ENCODE peak calls at places on chromosome 1, in five cellular contexts. One of them, this sample, is unnamed.

GRCh38 chr1:177306981-177307380 is 136.2 kb downstream of the BRINP2 start:
- DNase-seq in choroid plexus epithelial cell: no peak
- DNase-seq in activated CD8-positive, alpha-beta T cell treated with anti-CD3 and anti-CD28 coated beads for 36 hours: no peak
- DNase-seq in AG04449: no peak
- DNase-seq in WTC11: no peak
- DNase-seq in this sample: no peak

GRCh38 chr1:170657275-170657853 is 6.6 kb upstream of the PRRX1 start:
- DNase-seq in activated CD8-positive, alpha-beta T cell treated with anti-CD3 and anti-CD28 coated beads for 36 hours: no peak
- DNase-seq in WTC11: no peak
- DNase-seq in AG04449: no peak
- DNase-seq in choroid plexus epithelial cell: no peak
- DNase-seq in this sample: no peak

GRCh38 chr1:244218220-244218619 is 167.1 kb downstream of the ZBTB18 start:
- DNase-seq in WTC11: no peak
- DNase-seq in AG04449: no peak
- DNase-seq in activated CD8-positive, alpha-beta T cell treated with anti-CD3 and anti-CD28 coated beads for 36 hours: no peak
- DNase-seq in choroid plexus epithelial cell: no peak
- DNase-seq in this sample: no peak

GRCh38 chr1:88867743-88868521 is 23.4 kb downstream of the GTF2B start:
- DNase-seq in choroid plexus epithelial cell: peak
- DNase-seq in WTC11: no peak
- DNase-seq in AG04449: peak
- DNase-seq in activated CD8-positive, alpha-beta T cell treated with anti-CD3 and anti-CD28 coated beads for 36 hours: no peak
- DNase-seq in this sample: peak

GRCh38 chr1:157155658-157156057 is 17.5 kb upstream of the ETV3 start:
- DNase-seq in activated CD8-positive, alpha-beta T cell treated with anti-CD3 and anti-CD28 coated beads for 36 hours: no peak
- DNase-seq in AG04449: no peak
- DNase-seq in WTC11: peak
- DNase-seq in choroid plexus epithelial cell: peak
- DNase-seq in this sample: no peak

GRCh38 chr1:42456754-42457089 is 379 bp downstream of the PPCS start:
- DNase-seq in activated CD8-positive, alpha-beta T cell treated with anti-CD3 and anti-CD28 coated beads for 36 hours: peak
- DNase-seq in AG04449: no peak
- DNase-seq in choroid plexus epithelial cell: peak
- DNase-seq in WTC11: no peak
- DNase-seq in this sample: no peak

GRCh38 chr1:234409328-234409727 is 36.1 kb downstream of the COA6 start:
- DNase-seq in WTC11: no peak
- DNase-seq in choroid plexus epithelial cell: peak
- DNase-seq in activated CD8-positive, alpha-beta T cell treated with anti-CD3 and anti-CD28 coated beads for 36 hours: no peak
- DNase-seq in AG04449: no peak
- DNase-seq in this sample: no peak

GRCh38 chr1:185969524-185969991 is 235.4 kb downstream of the HMCN1 start:
- DNase-seq in activated CD8-positive, alpha-beta T cell treated with anti-CD3 and anti-CD28 coated beads for 36 hours: no peak
- DNase-seq in WTC11: no peak
- DNase-seq in AG04449: no peak
- DNase-seq in choroid plexus epithelial cell: no peak
- DNase-seq in this sample: no peak

GRCh38 chr1:228154021-228154684 is 4.4 kb downstream of the GJC2 start:
- DNase-seq in choroid plexus epithelial cell: no peak
- DNase-seq in AG04449: no peak
- DNase-seq in activated CD8-positive, alpha-beta T cell treated with anti-CD3 and anti-CD28 coated beads for 36 hours: no peak
- DNase-seq in WTC11: peak
- DNase-seq in this sample: no peak

GRCh38 chr1:16181887-16182719 is 26.2 kb upstream of the EPHA2 start:
- DNase-seq in activated CD8-positive, alpha-beta T cell treated with anti-CD3 and anti-CD28 coated beads for 36 hours: no peak
- DNase-seq in AG04449: peak
- DNase-seq in choroid plexus epithelial cell: peak
- DNase-seq in WTC11: peak
- DNase-seq in this sample: peak

GRCh38 chr1:63968663-63969460 is 195.0 kb downstream of the ROR1 start:
- DNase-seq in WTC11: no peak
- DNase-seq in activated CD8-positive, alpha-beta T cell treated with anti-CD3 and anti-CD28 coated beads for 36 hours: no peak
- DNase-seq in AG04449: no peak
- DNase-seq in choroid plexus epithelial cell: peak
- DNase-seq in this sample: peak

GRCh38 chr1:212686591-212686990 is 13.0 kb downstream of the BATF3 start:
- DNase-seq in WTC11: no peak
- DNase-seq in AG04449: no peak
- DNase-seq in activated CD8-positive, alpha-beta T cell treated with anti-CD3 and anti-CD28 coated beads for 36 hours: no peak
- DNase-seq in choroid plexus epithelial cell: no peak
- DNase-seq in this sample: no peak

GRCh38 chr1:41361495-41362356 is 492 bp downstream of the FOXO6 start:
- DNase-seq in activated CD8-positive, alpha-beta T cell treated with anti-CD3 and anti-CD28 coated beads for 36 hours: peak
- DNase-seq in choroid plexus epithelial cell: no peak
- DNase-seq in AG04449: no peak
- DNase-seq in WTC11: peak
- DNase-seq in this sample: no peak

GRCh38 chr1:226974544-226975258 is 34.6 kb downstream of the COQ8A start:
- DNase-seq in WTC11: no peak
- DNase-seq in choroid plexus epithelial cell: no peak
- DNase-seq in activated CD8-positive, alpha-beta T cell treated with anti-CD3 and anti-CD28 coated beads for 36 hours: no peak
- DNase-seq in AG04449: no peak
- DNase-seq in this sample: no peak

GRCh38 chr1:228004331-228004871 is 2.4 kb upstream of the WNT3A start:
- DNase-seq in choroid plexus epithelial cell: peak
- DNase-seq in AG04449: no peak
- DNase-seq in WTC11: peak
- DNase-seq in activated CD8-positive, alpha-beta T cell treated with anti-CD3 and anti-CD28 coated beads for 36 hours: peak
- DNase-seq in this sample: no peak

GRCh38 chr1:67683736-67684525 is 1.1 kb upstream of the GADD45A start:
- DNase-seq in AG04449: no peak
- DNase-seq in WTC11: no peak
- DNase-seq in activated CD8-positive, alpha-beta T cell treated with anti-CD3 and anti-CD28 coated beads for 36 hours: peak
- DNase-seq in choroid plexus epithelial cell: no peak
- DNase-seq in this sample: no peak

GRCh38 chr1:232306269-232306911 is 323.5 kb downstream of the SIPA1L2 start:
- DNase-seq in WTC11: peak
- DNase-seq in AG04449: no peak
- DNase-seq in activated CD8-positive, alpha-beta T cell treated with anti-CD3 and anti-CD28 coated beads for 36 hours: no peak
- DNase-seq in choroid plexus epithelial cell: peak
- DNase-seq in this sample: no peak

GRCh38 chr1:237171564-237172485 is 129.8 kb downstream of the RYR2 start:
- DNase-seq in choroid plexus epithelial cell: no peak
- DNase-seq in WTC11: no peak
- DNase-seq in activated CD8-positive, alpha-beta T cell treated with anti-CD3 and anti-CD28 coated beads for 36 hours: no peak
- DNase-seq in AG04449: no peak
- DNase-seq in this sample: no peak

GRCh38 chr1:215146252-215146975 is 63.9 kb downstream of the KCNK2 start:
- DNase-seq in activated CD8-positive, alpha-beta T cell treated with anti-CD3 and anti-CD28 coated beads for 36 hours: peak
- DNase-seq in AG04449: no peak
- DNase-seq in choroid plexus epithelial cell: peak
- DNase-seq in WTC11: peak
- DNase-seq in this sample: no peak
- TF ChIP-seq CTCF in activated CD8-positive, alpha-beta T cell treated with anti-CD3 and anti-CD28 coated beads for 36 hours: no peak
- TF ChIP-seq CTCF in AG04449: peak
- TF ChIP-seq CTCF in choroid plexus epithelial cell: peak
- TF ChIP-seq CTCF in WTC11: no peak
- TF ChIP-seq CTCF in this sample: peak

GRCh38 chr1:197924516-197925123 is 7.4 kb downstream of the LHX9 start:
- DNase-seq in choroid plexus epithelial cell: peak
- DNase-seq in WTC11: no peak
- DNase-seq in AG04449: no peak
- DNase-seq in activated CD8-positive, alpha-beta T cell treated with anti-CD3 and anti-CD28 coated beads for 36 hours: peak
- DNase-seq in this sample: peak
- TF ChIP-seq CTCF in choroid plexus epithelial cell: peak
- TF ChIP-seq CTCF in WTC11: peak
- TF ChIP-seq CTCF in AG04449: peak
- TF ChIP-seq CTCF in activated CD8-positive, alpha-beta T cell treated with anti-CD3 and anti-CD28 coated beads for 36 hours: peak
- TF ChIP-seq CTCF in this sample: peak

DNA sequence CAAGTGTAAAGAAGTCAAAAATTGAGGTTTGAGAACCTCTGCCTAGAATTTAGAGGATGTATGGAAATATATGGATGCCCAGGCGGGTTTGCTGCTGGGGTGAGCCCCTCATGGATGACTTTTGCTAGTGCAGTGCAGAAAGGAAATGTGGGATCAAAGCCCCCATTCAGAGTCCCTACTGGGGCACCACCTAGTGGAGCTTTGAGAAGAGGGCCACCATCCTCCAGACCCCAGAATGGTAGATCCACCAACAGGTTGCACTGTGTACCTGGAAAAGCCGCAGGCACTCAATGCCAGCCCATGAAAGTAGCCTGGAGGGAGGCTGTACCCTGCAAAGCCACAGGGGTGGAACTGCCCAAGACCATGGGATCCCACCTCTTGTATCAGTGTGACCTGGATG is 330.7 kb upstream of the DPYD start:
- DNase-seq in choroid plexus epithelial cell: no peak
- DNase-seq in activated CD8-positive, alpha-beta T cell treated with anti-CD3 and anti-CD28 coated beads for 36 hours: no peak
- DNase-seq in WTC11: peak
- DNase-seq in AG04449: no peak
- DNase-seq in this sample: no peak
- TF ChIP-seq CTCF in choroid plexus epithelial cell: no peak
- TF ChIP-seq CTCF in activated CD8-positive, alpha-beta T cell treated with anti-CD3 and anti-CD28 coated beads for 36 hours: no peak
- TF ChIP-seq CTCF in WTC11: no peak
- TF ChIP-seq CTCF in AG04449: no peak
- TF ChIP-seq CTCF in this sample: no peak

GRCh38 chr1:31765041-31765467 is 914 bp upstream of the ADGRB2 start:
- DNase-seq in choroid plexus epithelial cell: no peak
- DNase-seq in WTC11: peak
- DNase-seq in AG04449: no peak
- DNase-seq in activated CD8-positive, alpha-beta T cell treated with anti-CD3 and anti-CD28 coated beads for 36 hours: peak
- DNase-seq in this sample: no peak

GRCh38 chr1:31765516-31765915 is 1.4 kb upstream of the ADGRB2 start:
- DNase-seq in AG04449: no peak
- DNase-seq in WTC11: no peak
- DNase-seq in choroid plexus epithelial cell: no peak
- DNase-seq in activated CD8-positive, alpha-beta T cell treated with anti-CD3 and anti-CD28 coated beads for 36 hours: no peak
- DNase-seq in this sample: no peak

GRCh38 chr1:31762726-31763670 is 1.1 kb downstream of the ADGRB2 start:
- DNase-seq in WTC11: peak
- DNase-seq in choroid plexus epithelial cell: no peak
- DNase-seq in AG04449: no peak
- DNase-seq in activated CD8-positive, alpha-beta T cell treated with anti-CD3 and anti-CD28 coated beads for 36 hours: peak
- DNase-seq in this sample: no peak

GRCh38 chr1:31763671-31764306 is 351 bp downstream of the ADGRB2 start:
- DNase-seq in choroid plexus epithelial cell: no peak
- DNase-seq in AG04449: no peak
- DNase-seq in activated CD8-positive, alpha-beta T cell treated with anti-CD3 and anti-CD28 coated beads for 36 hours: no peak
- DNase-seq in WTC11: no peak
- DNase-seq in this sample: no peak

DNA sequence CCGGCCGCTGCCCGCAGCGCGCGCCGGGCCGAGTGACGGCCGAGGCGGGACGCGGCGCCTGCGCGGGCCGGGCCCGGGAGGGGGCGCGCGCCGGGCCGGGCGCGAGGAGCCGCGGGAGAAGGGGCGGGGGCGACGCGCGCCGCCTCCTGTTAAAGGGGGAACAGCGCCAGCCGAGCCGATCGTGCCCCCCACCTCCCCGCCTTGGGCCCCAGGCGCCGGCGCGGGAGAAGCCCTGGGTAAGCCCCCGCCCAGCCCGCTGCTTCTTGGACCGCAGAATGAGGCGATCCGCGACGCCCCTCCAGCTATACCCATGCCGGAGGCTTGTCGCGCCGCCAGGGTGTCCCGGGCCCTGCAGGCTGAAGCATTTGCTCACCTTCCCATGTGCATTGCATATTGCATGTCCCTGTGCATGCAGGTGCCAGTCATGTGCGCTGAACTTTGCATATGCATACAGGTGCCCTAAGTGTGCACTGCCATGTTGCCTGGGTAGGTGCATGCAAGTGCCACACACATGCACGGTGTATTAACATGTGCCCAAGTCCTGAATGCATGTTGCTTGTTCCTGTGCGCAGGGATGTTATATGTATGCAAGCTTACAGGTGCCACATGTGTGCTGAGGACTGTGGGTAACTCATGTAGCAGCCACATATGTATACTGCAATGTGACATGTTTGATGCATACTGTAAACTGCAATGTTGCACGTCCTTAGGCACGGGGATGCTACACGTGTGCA is at the start of gene ADGRB2:
- DNase-seq in activated CD8-positive, alpha-beta T cell treated with anti-CD3 and anti-CD28 coated beads for 36 hours: peak
- DNase-seq in WTC11: peak
- DNase-seq in AG04449: no peak
- DNase-seq in choroid plexus epithelial cell: no peak
- DNase-seq in this sample: no peak
- TF ChIP-seq CTCF in activated CD8-positive, alpha-beta T cell treated with anti-CD3 and anti-CD28 coated beads for 36 hours: no peak
- TF ChIP-seq CTCF in WTC11: no peak
- TF ChIP-seq CTCF in AG04449: no peak
- TF ChIP-seq CTCF in choroid plexus epithelial cell: no peak
- TF ChIP-seq CTCF in this sample: peak

GRCh38 chr1:174723815-174724214 is 275.9 kb upstream of the CACYBP start:
- DNase-seq in AG04449: no peak
- DNase-seq in choroid plexus epithelial cell: no peak
- DNase-seq in WTC11: no peak
- DNase-seq in activated CD8-positive, alpha-beta T cell treated with anti-CD3 and anti-CD28 coated beads for 36 hours: no peak
- DNase-seq in this sample: no peak

GRCh38 chr1:174726167-174726879 is 273.4 kb upstream of the CACYBP start:
- DNase-seq in WTC11: no peak
- DNase-seq in choroid plexus epithelial cell: peak
- DNase-seq in AG04449: no peak
- DNase-seq in activated CD8-positive, alpha-beta T cell treated with anti-CD3 and anti-CD28 coated beads for 36 hours: no peak
- DNase-seq in this sample: no peak

GRCh38 chr1:174721246-174721645 is 273.5 kb downstream of the GPR52 start:
- DNase-seq in AG04449: no peak
- DNase-seq in WTC11: no peak
- DNase-seq in activated CD8-positive, alpha-beta T cell treated with anti-CD3 and anti-CD28 coated beads for 36 hours: no peak
- DNase-seq in choroid plexus epithelial cell: no peak
- DNase-seq in this sample: no peak

DNA sequence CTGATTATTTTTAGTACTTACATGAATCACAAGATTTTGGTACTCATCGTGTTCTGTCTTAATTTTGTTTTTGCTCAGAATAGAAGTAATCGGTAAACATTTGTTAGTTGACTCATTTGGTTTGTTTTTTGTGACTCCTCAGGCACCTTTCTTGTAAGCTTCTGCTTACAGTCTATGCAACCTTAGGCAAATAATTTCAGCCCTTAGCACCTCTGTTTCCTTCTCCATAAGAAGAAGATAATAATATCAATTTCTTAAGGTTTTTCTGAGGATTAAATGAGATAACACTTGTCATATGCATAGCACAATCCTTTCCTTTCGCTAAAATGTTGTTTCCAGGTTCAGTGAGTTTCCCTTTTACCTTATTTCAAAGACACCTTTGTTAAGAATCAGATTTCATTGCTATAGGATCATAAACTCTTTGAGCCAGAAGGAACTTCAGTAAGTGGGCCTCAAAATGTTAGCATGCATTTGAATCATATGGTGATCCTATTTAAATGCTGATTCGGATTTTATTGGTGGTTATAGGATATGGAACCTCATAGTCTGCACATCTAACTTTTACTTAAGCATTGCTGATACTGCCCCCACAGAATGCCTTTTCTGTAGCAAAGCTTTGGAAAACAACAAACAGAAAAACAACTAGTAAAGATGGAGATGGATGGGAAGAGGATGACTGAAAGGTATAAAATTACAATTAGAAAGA is 272.7 kb upstream of the CACYBP start:
- DNase-seq in AG04449: no peak
- DNase-seq in activated CD8-positive, alpha-beta T cell treated with anti-CD3 and anti-CD28 coated beads for 36 hours: no peak
- DNase-seq in WTC11: no peak
- DNase-seq in choroid plexus epithelial cell: no peak
- DNase-seq in this sample: no peak
- TF ChIP-seq CTCF in AG04449: no peak
- TF ChIP-seq CTCF in activated CD8-positive, alpha-beta T cell treated with anti-CD3 and anti-CD28 coated beads for 36 hours: no peak
- TF ChIP-seq CTCF in WTC11: no peak
- TF ChIP-seq CTCF in choroid plexus epithelial cell: no peak
- TF ChIP-seq CTCF in this sample: no peak

This sample was measured in AG09309.